ENCODE peak calls at places on chromosomes 16 and 17, in five cellular contexts. One of them, this sample, is unnamed.

GRCh38 chr16:8955828-8956227 is 7.9 kb downstream of the USP7 start:
- DNase-seq in GM12892: no peak
- DNase-seq in SK-N-SH: peak
- DNase-seq in K562: no peak
- DNase-seq in H1: no peak
- DNase-seq in this sample: no peak

GRCh38 chr16:4270595-4270994 is 2.2 kb downstream of the TFAP4 start:
- DNase-seq in H1: no peak
- DNase-seq in SK-N-SH: no peak
- DNase-seq in GM12892: no peak
- DNase-seq in K562: no peak
- DNase-seq in this sample: no peak

GRCh38 chr16:56643080-56643778 is 4.8 kb downstream of the MT1A start:
- DNase-seq in SK-N-SH: no peak
- DNase-seq in H1: no peak
- DNase-seq in GM12892: no peak
- DNase-seq in K562: peak
- DNase-seq in this sample: no peak

GRCh38 chr17:77440571-77440981 is 299.8 kb downstream of the SEC14L1 start:
- DNase-seq in GM12892: no peak
- DNase-seq in H1: no peak
- DNase-seq in SK-N-SH: no peak
- DNase-seq in K562: no peak
- DNase-seq in this sample: no peak

GRCh38 chr17:801660-802059 is 19.5 kb downstream of the MRM3 start:
- DNase-seq in H1: no peak
- DNase-seq in K562: no peak
- DNase-seq in GM12892: no peak
- DNase-seq in SK-N-SH: no peak
- DNase-seq in this sample: no peak

GRCh38 chr16:86079185-86079885 is 180.4 kb downstream of the IRF8 start:
- DNase-seq in GM12892: no peak
- DNase-seq in K562: no peak
- DNase-seq in SK-N-SH: no peak
- DNase-seq in H1: no peak
- DNase-seq in this sample: no peak

GRCh38 chr17:55347341-55347740 is 74.3 kb downstream of the MMD start:
- DNase-seq in GM12892: no peak
- DNase-seq in K562: no peak
- DNase-seq in H1: no peak
- DNase-seq in SK-N-SH: no peak
- DNase-seq in this sample: no peak

GRCh38 chr17:41020346-41020745 is 6.7 kb downstream of the KRTAP1-5 start:
- DNase-seq in K562: no peak
- DNase-seq in GM12892: no peak
- DNase-seq in H1: no peak
- DNase-seq in SK-N-SH: no peak
- DNase-seq in this sample: no peak

DNA sequence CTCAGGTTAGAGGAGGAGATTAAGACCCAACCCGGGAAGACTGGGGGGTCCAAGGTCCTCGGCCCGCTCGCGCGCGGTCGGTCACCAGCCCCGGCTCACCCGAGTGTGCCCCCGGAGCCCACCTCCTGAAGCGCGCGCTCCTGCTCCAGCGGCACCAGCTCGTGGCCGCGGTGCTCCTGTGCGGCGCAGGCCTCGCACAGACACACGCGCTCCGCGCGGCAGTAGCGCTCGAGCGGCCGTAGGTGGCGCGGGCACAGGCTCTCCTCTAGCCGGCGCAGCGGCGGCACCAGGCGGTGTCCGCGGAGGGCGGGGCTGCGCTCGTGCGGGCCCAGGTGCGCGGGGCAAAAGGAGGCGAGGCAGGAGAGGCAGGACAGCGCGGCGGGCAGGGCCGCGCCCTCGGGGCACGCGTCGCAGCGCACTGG is 618 bp downstream of the TRIM47 start:
- DNase-seq in SK-N-SH: peak
- DNase-seq in H1: no peak
- DNase-seq in K562: peak
- DNase-seq in GM12892: no peak
- DNase-seq in this sample: no peak
- TF ChIP-seq TAF1 in SK-N-SH: no peak
- TF ChIP-seq TAF1 in H1: peak
- TF ChIP-seq TAF1 in K562: no peak
- TF ChIP-seq TAF1 in GM12892: no peak
- TF ChIP-seq TAF1 in this sample: no peak

GRCh38 chr17:83203073-83203471 is 123.7 kb downstream of the METRNL start:
- DNase-seq in H1: no peak
- DNase-seq in SK-N-SH: no peak
- DNase-seq in GM12892: no peak
- DNase-seq in K562: no peak
- DNase-seq in this sample: no peak
- TF ChIP-seq POLR2AphosphoS5 in H1: no peak
- TF ChIP-seq POLR2AphosphoS5 in SK-N-SH: no peak
- TF ChIP-seq POLR2AphosphoS5 in GM12892: no peak
- TF ChIP-seq POLR2AphosphoS5 in K562: no peak
- TF ChIP-seq POLR2AphosphoS5 in this sample: no peak

GRCh38 chr17:27326051-27326450 is 32.1 kb downstream of the WSB1 start:
- DNase-seq in H1: no peak
- DNase-seq in GM12892: no peak
- DNase-seq in K562: no peak
- DNase-seq in SK-N-SH: no peak
- DNase-seq in this sample: no peak
- TF ChIP-seq TAF1 in H1: no peak
- TF ChIP-seq TAF1 in GM12892: no peak
- TF ChIP-seq TAF1 in K562: no peak
- TF ChIP-seq TAF1 in SK-N-SH: no peak
- TF ChIP-seq TAF1 in this sample: no peak

DNA sequence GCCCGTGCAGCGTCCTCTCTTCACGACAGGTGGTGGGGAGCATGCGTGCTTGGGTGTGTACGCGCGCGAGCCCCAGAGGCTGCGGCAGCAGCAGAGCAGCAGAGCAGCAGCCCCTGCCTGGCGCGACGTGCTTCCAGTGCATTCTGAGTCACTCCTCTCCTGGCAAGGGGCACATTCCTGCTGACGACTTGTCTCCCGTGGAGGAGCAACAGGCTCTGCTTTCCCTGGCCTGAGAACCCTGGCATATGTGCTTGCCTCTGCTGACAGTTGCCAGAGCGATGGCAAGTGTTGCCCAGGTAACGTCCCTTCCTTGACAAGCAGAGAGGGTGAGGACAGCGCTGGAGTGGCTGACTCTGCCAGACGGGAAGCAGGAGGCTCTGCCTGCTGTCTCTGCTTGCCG is 133.8 kb upstream of the PLCG2 start:
- DNase-seq in GM12892: no peak
- DNase-seq in K562: no peak
- DNase-seq in SK-N-SH: peak
- DNase-seq in H1: no peak
- DNase-seq in this sample: no peak
- TF ChIP-seq POLR2AphosphoS5 in GM12892: no peak
- TF ChIP-seq POLR2AphosphoS5 in K562: no peak
- TF ChIP-seq POLR2AphosphoS5 in SK-N-SH: no peak
- TF ChIP-seq POLR2AphosphoS5 in H1: no peak
- TF ChIP-seq POLR2AphosphoS5 in this sample: no peak

DNA sequence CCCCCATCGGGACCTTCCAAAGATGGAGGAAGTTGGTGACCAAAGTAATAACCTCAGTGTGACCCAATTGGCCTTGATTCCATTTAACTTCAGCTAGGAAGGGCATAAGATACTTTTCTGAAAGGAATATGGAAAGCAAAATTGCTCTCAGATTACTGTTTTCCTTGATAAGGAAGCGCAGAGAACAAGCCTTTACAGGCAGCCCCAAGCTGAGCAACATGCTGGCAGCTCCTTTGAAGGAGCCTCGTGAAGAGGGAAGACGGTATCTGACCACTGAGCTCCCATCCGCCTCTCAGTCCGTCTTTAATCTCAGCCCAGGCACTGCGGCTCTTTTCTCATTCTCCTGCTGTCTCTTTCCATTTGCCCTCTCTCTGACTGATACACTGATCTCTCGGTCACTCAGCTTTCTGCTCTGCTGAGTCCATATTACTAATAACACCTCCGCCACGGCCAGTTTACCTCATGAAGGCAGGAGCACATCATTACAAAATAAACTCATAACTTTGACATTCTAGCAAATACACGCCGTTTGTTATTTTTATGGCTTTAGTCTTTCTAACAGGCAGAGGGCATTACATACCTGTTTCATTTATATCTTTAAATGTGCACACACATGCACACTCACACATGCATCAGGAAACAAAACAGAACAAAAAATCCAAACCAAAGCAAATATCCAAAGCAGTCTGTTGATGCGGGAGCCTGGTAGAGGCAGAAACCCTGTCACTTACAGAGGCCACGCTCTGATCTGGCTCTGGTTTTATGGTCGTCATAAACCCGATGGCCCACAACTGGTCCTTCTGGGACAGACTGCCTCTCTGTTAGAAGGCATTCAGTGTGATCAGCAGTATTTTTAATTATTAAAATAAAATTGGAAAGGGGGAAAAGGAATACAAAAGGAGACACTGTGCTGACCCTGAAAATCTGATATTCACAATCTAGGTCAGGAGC is 183.2 kb downstream of the AATF start:
- DNase-seq in K562: no peak
- DNase-seq in GM12892: no peak
- DNase-seq in H1: no peak
- DNase-seq in SK-N-SH: no peak
- DNase-seq in this sample: no peak
- TF ChIP-seq TAF1 in K562: no peak
- TF ChIP-seq TAF1 in GM12892: no peak
- TF ChIP-seq TAF1 in H1: no peak
- TF ChIP-seq TAF1 in SK-N-SH: no peak
- TF ChIP-seq TAF1 in this sample: no peak

GRCh38 chr17:44970136-44970737 is 2.1 kb upstream of the C1QL1 start:
- DNase-seq in H1: no peak
- DNase-seq in SK-N-SH: peak
- DNase-seq in GM12892: no peak
- DNase-seq in K562: peak
- DNase-seq in this sample: no peak

GRCh38 chr17:44967026-44967906 is 837 bp downstream of the C1QL1 start:
- DNase-seq in GM12892: no peak
- DNase-seq in K562: peak
- DNase-seq in H1: no peak
- DNase-seq in SK-N-SH: peak
- DNase-seq in this sample: no peak

GRCh38 chr17:44967907-44968224 is 237 bp downstream of the C1QL1 start:
- DNase-seq in SK-N-SH: no peak
- DNase-seq in GM12892: no peak
- DNase-seq in H1: no peak
- DNase-seq in K562: no peak
- DNase-seq in this sample: no peak

GRCh38 chr17:44969144-44969780 is 1.2 kb upstream of the C1QL1 start:
- DNase-seq in SK-N-SH: peak
- DNase-seq in H1: no peak
- DNase-seq in K562: no peak
- DNase-seq in GM12892: no peak
- DNase-seq in this sample: no peak

GRCh38 chr17:44968225-44969143 is at the start of gene C1QL1:
- DNase-seq in H1: peak
- DNase-seq in SK-N-SH: peak
- DNase-seq in GM12892: peak
- DNase-seq in K562: peak
- DNase-seq in this sample: peak
- TF ChIP-seq POLR2AphosphoS5 in H1: no peak
- TF ChIP-seq POLR2AphosphoS5 in SK-N-SH: no peak
- TF ChIP-seq POLR2AphosphoS5 in GM12892: no peak
- TF ChIP-seq POLR2AphosphoS5 in K562: no peak
- TF ChIP-seq POLR2AphosphoS5 in this sample: no peak

DNA sequence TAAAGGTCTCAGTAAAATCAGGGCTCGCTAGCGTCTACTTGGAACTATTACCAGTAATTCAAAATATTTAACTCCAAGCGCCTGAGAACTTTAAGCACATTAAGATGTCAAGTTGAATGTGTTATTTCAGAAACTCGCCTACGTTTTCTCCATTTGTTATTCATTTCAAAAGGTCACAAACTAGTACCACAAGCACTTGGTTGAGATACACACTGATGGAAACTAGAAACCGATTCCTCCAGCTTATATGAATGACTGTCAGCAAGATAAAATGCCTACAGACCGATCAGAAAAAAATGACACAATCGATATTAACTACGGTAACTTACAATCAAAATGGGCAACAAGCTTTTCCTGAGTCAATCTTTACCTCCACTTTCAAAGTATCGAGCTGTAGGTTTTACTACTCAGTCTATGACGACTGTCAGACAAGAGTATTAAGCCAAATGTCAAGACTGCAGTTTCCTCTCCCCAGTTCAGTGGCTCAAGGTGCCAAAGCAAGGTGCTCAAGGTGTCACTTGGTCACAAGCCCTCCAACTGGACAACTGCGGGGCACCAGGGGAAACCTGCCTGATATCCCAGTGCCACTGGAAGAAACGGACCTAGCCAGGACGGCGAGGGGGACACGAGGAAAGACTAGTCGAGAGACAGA is 694 bp downstream of the SRP68 start:
- DNase-seq in K562: no peak
- DNase-seq in H1: no peak
- DNase-seq in GM12892: no peak
- DNase-seq in SK-N-SH: no peak
- DNase-seq in this sample: no peak
- TF ChIP-seq TAF1 in K562: no peak
- TF ChIP-seq TAF1 in H1: no peak
- TF ChIP-seq TAF1 in GM12892: no peak
- TF ChIP-seq TAF1 in SK-N-SH: no peak
- TF ChIP-seq TAF1 in this sample: peak